ENCODE peak calls at places on chromosomes 7 and 10, in four cellular contexts. G is cardiac fibroblast; B is dorsolateral prefrontal cortex; E is effector CD4-positive, alpha-beta T cell. Q is an unnamed sample.

GRCh38 chr10:71714055-71714454 is 5.5 kb downstream of the C10orf105 start:
- DNase-seq in B (no peak), G (no peak), E (no peak), Q (no peak)

GRCh38 chr7:50497968-50498367 is 47.8 kb upstream of the FIGNL1 start:
- DNase-seq in B (no peak), E (no peak), G (peak; percentile 85), Q (no peak)

GRCh38 chr10:11146402-11147171 is 128.9 kb downstream of the CELF2 start:
- DNase-seq in G (peak; percentile 2), E (no peak), B (no peak), Q (no peak)

GRCh38 chr10:8052344-8052969 is 2.0 kb upstream of the GATA3 start:
- DNase-seq in B (no peak), G (no peak), E (no peak), Q (no peak)

GRCh38 chr10:27240212-27240890 is at the start of gene ACBD5:
- DNase-seq in B (peak; percentile 73), G (peak; percentile 90), E (peak; percentile 65), Q (peak; percentile 85)

GRCh38 chr7:116395125-116395791 is 104.3 kb upstream of the CAV2 start:
- DNase-seq in G (peak; percentile 74), E (no peak), B (no peak), Q (no peak)

GRCh38 chr10:24318517-24318916 is 109.6 kb downstream of the KIAA1217 start:
- DNase-seq in B (no peak), G (no peak), E (no peak), Q (no peak)

GRCh38 chr7:25392571-25393338 is 164.5 kb upstream of the NPVF start:
- DNase-seq in G (peak; percentile 5), B (no peak), E (no peak), Q (no peak)

GRCh38 chr10:23693895-23694294 is 255.0 kb downstream of the OTUD1 start:
- DNase-seq in G (no peak), E (no peak), B (no peak), Q (no peak)

GRCh38 chr7:106057962-106058901 is 53.9 kb downstream of the SYPL1 start:
- DNase-seq in E (no peak), G (peak; percentile 33), B (peak; percentile 95), Q (peak; percentile 89)

GRCh38 chr10:120386196-120386595 is 70.8 kb upstream of the PLPP4 start:
- DNase-seq in E (no peak), B (no peak), G (no peak), Q (no peak)

GRCh38 chr7:418636-419280 is 100.9 kb downstream of the PDGFA start:
- DNase-seq in G (peak; percentile 20), B (peak; percentile 43), E (no peak), Q (peak; percentile 30)

GRCh38 chr7:43294080-43294630 is 181.7 kb downstream of the HECW1 start:
- DNase-seq in E (no peak), G (peak; percentile 68), B (no peak), Q (no peak)

GRCh38 chr7:113872981-113873380 is 45.8 kb downstream of the PPP1R3A start:
- DNase-seq in B (no peak), G (no peak), E (no peak), Q (no peak)

Q was measured in C1 segment of cervical spinal cord.